ENCODE peak calls at places on chromosomes 12 and 14, in seven cellular contexts. H is tibial nerve, C is suprapubic skin, X is transverse colon, W is right lobe of liver, K is HepG2, R is adrenal gland. G is an unnamed sample. For H3K27me3, the result is how much of the 10 kb centered on the place peaks cover.

GRCh38 chr12:25929096-25929637 is 29.3 kb upstream of the RASSF8 start:
- DNase-seq in R (no peak), H (no peak), X (no peak), C (no peak), K (no peak), W (no peak), G (no peak)

GRCh38 chr12:26122681-26123481 is 2.0 kb downstream of the BHLHE41 start:
- DNase-seq in W (peak), R (peak), K (no peak), H (peak), C (peak), X (peak), G (peak)

GRCh38 chr14:49865431-49865859 is 12.9 kb upstream of the NEMF start:
- DNase-seq in R (peak), W (peak), X (peak), C (peak), H (peak), K (peak), G (peak)

GRCh38 chr12:75996907-75997447 is 34.6 kb downstream of the PHLDA1 start:
- DNase-seq in W (no peak), R (no peak), X (no peak), K (no peak), C (no peak), H (no peak), G (no peak)

GRCh38 chr14:77040309-77040994 is 11.9 kb upstream of the IRF2BPL start:
- DNase-seq in H (peak), C (peak), W (peak), X (peak), K (peak), R (peak), G (peak)

GRCh38 chr14:100158566-100159106 is 809 bp downstream of the DEGS2 start:
- DNase-seq in K (no peak), W (no peak), X (no peak), C (no peak), H (no peak), R (no peak), G (no peak)

GRCh38 chr12:10715491-10715890 is 7.6 kb downstream of the YBX3 start:
- DNase-seq in C (no peak), X (no peak), K (no peak), H (no peak), W (no peak), R (no peak), G (no peak)

GRCh38 chr12:6332459-6332858 is 9.4 kb downstream of the TNFRSF1A start:
- DNase-seq in R (no peak), C (no peak), X (no peak), W (no peak), H (no peak), K (no peak), G (no peak)

GRCh38 chr14:64594438-64594837 is 44.7 kb downstream of the PPP1R36 start:
- DNase-seq in X (no peak), H (no peak), C (no peak), K (no peak), R (no peak), W (no peak), G (no peak)

GRCh38 chr14:65502676-65503124 is 90.2 kb downstream of the FUT8 start:
- DNase-seq in H (no peak), C (no peak), W (no peak), K (no peak), X (no peak), R (no peak), G (no peak)

GRCh38 chr14:30125322-30125944 is 197.8 kb upstream of the PRKD1 start:
- DNase-seq in W (no peak), R (no peak), K (no peak), C (no peak), H (no peak), X (no peak), G (no peak)

GRCh38 chr12:12892670-12893290 is 1.4 kb downstream of the GPRC5A start:
- DNase-seq in X (peak), W (no peak), H (no peak), K (no peak), R (no peak), C (no peak), G (no peak)
- TF ChIP-seq POLR2A in X (peak), W (no peak), H (no peak), K (no peak), R (no peak), C (no peak), G (no peak)

GRCh38 chr12:108989381-108989780 is 31.5 kb downstream of the SVOP start:
- DNase-seq in K (no peak), R (no peak), W (no peak), H (no peak), X (no peak), C (no peak), G (no peak)
- H3K27me3 ChIP-seq in K (under half), R (under half), W (under half), H (under half), X (under half), C (under half), G (under half)

GRCh38 chr14:88386395-88386794 is 938 bp downstream of the SPATA7 start:
- DNase-seq in H (no peak), R (no peak), K (no peak), X (no peak), W (no peak), C (no peak), G (no peak)

GRCh38 chr14:88379706-88380343 is 5.6 kb upstream of the SPATA7 start:
- DNase-seq in K (no peak), C (no peak), W (no peak), H (no peak), X (no peak), R (no peak), G (no peak)

GRCh38 chr14:88385212-88386101 is at the start of gene SPATA7:
- DNase-seq in X (peak), C (peak), W (peak), H (peak), R (peak), K (peak), G (peak)

GRCh38 chr14:88384653-88385205 is 728 bp upstream of the SPATA7 start:
- DNase-seq in C (no peak), H (no peak), X (no peak), W (no peak), R (peak), K (no peak), G (no peak)

GRCh38 chr14:88380405-88380804 is 5.1 kb upstream of the SPATA7 start:
- DNase-seq in C (no peak), W (no peak), R (no peak), H (no peak), K (no peak), X (no peak), G (no peak)
- TF ChIP-seq CTCF in C (no peak), W (peak), R (no peak), H (no peak), K (peak), X (no peak), G (no peak)

GRCh38 chr14:105491366-105492006 is 440 bp downstream of the TEDC1 start:
- DNase-seq in K (peak), H (no peak), W (peak), R (peak), X (peak), C (peak), G (peak)

GRCh38 chr14:105490318-105490571 is 801 bp upstream of the TEDC1 start:
- DNase-seq in X (peak), W (peak), C (no peak), R (peak), H (no peak), K (no peak), G (no peak)

GRCh38 chr14:105492051-105492965 is 1.3 kb downstream of the TEDC1 start:
- DNase-seq in K (no peak), H (no peak), W (peak), C (peak), X (no peak), R (no peak), G (peak)

GRCh38 chr14:105489607-105490317 is 1.3 kb upstream of the TEDC1 start:
- DNase-seq in R (peak), W (peak), K (peak), H (peak), X (peak), C (peak), G (peak)

GRCh38 chr14:105490572-105491365 is at the start of gene TEDC1:
- DNase-seq in X (peak), C (peak), W (peak), H (peak), R (peak), K (peak), G (peak)
- TF ChIP-seq POLR2A in X (peak), C (peak), W (peak), H (peak), R (peak), K (peak), G (peak)

G was measured in uterus.